ENCODE peak calls at places on chromosomes 16 and 17, in five cellular contexts. Y is lower leg skin, B is uterus, X is esophagus squamous epithelium, A is transverse colon. U is an unnamed sample.
A peak's percentile ranks its signal among the peaks of the same experiment; 100 is the strongest.

GRCh38 chr16:86259499-86259898 is 250.8 kb upstream of the FOXF1 start:
- DNase-seq in Y (no peak), B (no peak), A (no peak), X (no peak), U (no peak)

GRCh38 chr16:66036162-66036561 is 330.3 kb upstream of the CDH5 start:
- DNase-seq in Y (no peak), B (no peak), X (no peak), A (no peak), U (peak; percentile 12)

GRCh38 chr16:63714876-63715275 is 1407.0 kb downstream of the CDH11 start:
- DNase-seq in A (no peak), Y (no peak), X (no peak), B (no peak), U (no peak)

GRCh38 chr17:55089955-55090573 is 121.5 kb downstream of the STXBP4 start:
- DNase-seq in B (no peak), Y (no peak), X (no peak), A (peak; percentile 11), U (no peak)

GRCh38 chr16:75044800-75045361 is 46.1 kb downstream of the ZNRF1 start:
- DNase-seq in Y (peak; percentile 31), X (no peak), B (peak; percentile 48), A (no peak), U (no peak)

GRCh38 chr17:34347063-34347462 is 9.2 kb upstream of the CCL13 start:
- DNase-seq in A (no peak), X (no peak), Y (no peak), B (no peak), U (no peak)

GRCh38 chr16:85395913-85396878 is 216.9 kb upstream of the GSE1 start:
- DNase-seq in A (no peak), X (no peak), B (no peak), Y (no peak), U (peak; percentile 73)

GRCh38 chr16:66275795-66276428 is 90.6 kb upstream of the CDH5 start:
- DNase-seq in Y (no peak), A (peak; percentile 49), B (no peak), X (no peak), U (no peak)

GRCh38 chr16:13402601-13403000 is 501.2 kb downstream of the SHISA9 start:
- DNase-seq in Y (no peak), X (no peak), B (no peak), A (no peak), U (no peak)

GRCh38 chr17:81241203-81241602 is 2.1 kb downstream of the NDUFAF8 start:
- DNase-seq in B (no peak), A (no peak), X (no peak), Y (no peak), U (no peak)

DNA sequence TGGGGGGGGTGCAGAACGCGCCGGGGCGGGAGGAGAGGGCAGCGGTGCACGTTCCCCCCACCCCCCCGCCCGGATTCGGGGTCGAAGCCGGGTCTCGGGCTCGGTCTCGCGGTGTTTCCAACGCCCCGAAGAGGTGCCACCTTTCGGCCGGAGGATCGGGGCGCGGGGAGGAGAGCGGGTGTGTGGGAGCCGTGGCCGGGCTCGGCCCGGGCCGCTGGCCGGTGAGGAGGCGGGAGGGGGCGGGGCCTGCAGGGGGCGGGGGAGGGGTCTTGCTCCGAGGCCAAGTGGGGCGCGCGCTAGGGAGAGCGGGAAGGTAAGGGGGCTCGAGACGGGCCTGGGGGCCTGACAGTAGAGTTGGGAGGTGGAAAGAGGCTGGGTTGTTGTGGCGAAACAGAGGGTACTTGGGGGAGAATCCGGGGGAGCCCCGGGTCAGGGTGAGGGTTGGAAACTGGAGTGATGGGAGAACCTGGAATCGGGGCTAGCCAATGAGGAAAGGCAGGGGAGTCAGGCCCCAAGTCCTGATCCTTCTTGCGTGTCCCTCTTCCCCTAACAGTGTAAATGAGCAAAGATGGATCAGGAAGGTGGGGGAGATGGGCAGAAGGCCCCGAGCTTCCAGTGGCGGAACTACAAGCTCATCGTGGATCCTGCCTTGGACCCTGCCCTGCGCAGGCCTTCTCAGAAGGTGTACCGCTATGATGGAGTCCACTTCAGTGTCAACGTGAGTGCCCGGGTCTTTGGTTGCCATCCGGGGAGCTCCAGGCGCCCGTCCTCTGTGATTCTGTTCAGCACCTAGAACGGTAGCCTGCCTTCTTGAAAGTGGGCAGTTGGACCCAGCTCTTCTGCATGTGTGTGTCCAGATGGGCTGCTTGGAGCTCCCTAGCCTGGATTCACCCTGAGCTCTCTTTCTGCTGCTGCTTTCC is 870 bp downstream of the SETD1A start:
- DNase-seq in Y (no peak), B (peak; percentile 49), X (no peak), A (peak; percentile 52), U (no peak)
- TF ChIP-seq POLR2A in Y (no peak), B (no peak), X (no peak), A (no peak), U (no peak)

DNA sequence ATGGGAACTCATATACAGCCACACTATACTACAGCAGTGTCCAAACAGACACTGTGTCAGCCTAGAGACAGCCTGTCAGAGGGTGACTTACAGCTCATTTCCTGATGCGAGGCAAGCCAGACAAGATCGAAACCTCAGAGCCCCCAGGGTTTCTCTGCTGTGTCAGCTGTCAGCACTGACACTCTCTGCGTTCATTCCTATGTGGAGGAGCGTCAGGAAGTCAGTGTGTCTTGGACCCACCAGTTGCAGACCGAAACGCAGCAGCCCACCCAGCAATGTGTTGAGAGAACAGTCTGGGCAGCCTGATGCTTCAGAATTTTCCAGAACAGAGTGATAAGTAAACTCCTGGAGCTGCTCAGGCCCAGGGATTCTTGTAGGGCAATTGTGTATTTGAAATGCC is 20.6 kb upstream of the MAPT start:
- DNase-seq in B (no peak), X (no peak), Y (no peak), A (no peak), U (no peak)
- TF ChIP-seq POLR2A in B (no peak), X (no peak), Y (no peak), A (no peak), U (no peak)

DNA sequence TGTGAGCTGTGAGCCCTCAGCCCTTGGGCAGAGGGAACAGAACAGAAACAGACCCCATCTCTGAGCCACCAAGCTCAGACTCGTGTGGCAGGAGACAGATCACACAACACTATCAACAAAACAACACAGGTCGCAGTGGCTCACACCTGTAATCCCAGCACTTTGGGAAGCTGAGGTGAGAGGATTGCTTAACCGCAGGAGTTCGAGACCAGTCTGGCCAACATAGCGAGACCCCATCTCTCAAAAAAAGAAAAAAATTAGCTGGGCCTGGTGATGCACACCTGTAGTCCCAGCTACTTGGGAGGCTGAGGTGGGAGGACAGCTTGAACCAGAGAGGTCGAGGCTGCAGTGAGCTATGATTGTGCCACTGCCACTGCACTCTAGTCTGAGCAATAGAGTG is 5.5 kb upstream of the QPRT start:
- DNase-seq in A (no peak), B (no peak), Y (no peak), X (no peak), U (no peak)
- TF ChIP-seq POLR2A in A (no peak), B (no peak), Y (no peak), X (no peak), U (no peak)

GRCh38 chr17:75784473-75785015 is at the start of gene UNK:
- DNase-seq in A (peak; percentile 98), B (peak; percentile 99), Y (peak; percentile 98), X (peak; percentile 90), U (peak; percentile 98)
- TF ChIP-seq POLR2A in A (peak; percentile 69), B (peak; percentile 71), Y (no peak), X (peak; percentile 7), U (no peak)

GRCh38 chr16:89696598-89697128 is 4.8 kb downstream of the SPATA2L start:
- DNase-seq in A (peak; percentile 59), X (no peak), B (no peak), Y (no peak), U (no peak)
- TF ChIP-seq POLR2A in A (peak; percentile 12), X (no peak), B (no peak), Y (no peak), U (no peak)